ENCODE peak calls at places on chromosomes 7 and 10, in seven cellular contexts. Q, X, E, I, S, N and M are unnamed samples.

GRCh38 chr10:103836776-103837344 is 18.5 kb downstream of the SH3PXD2A start:
- DNase-seq in E (no peak), N (no peak), Q (no peak), S (no peak), X (no peak), I (no peak), M (no peak)

GRCh38 chr10:104309980-104310978 is 28.0 kb downstream of the ITPRIP start:
- DNase-seq in S (peak; percentile 94), E (no peak), N (peak; percentile 91), X (no peak), I (no peak), Q (peak; percentile 45), M (peak; percentile 88)

GRCh38 chr7:102107474-102108104 is 179.1 kb upstream of the SH2B2 start:
- DNase-seq in X (no peak), E (peak; percentile 26), I (no peak), S (no peak), N (no peak), Q (peak; percentile 42), M (no peak)

GRCh38 chr10:78898341-78899097 is 170.2 kb upstream of the ZMIZ1 start:
- DNase-seq in I (no peak), N (no peak), E (no peak), Q (no peak), S (no peak), X (no peak), M (no peak)

GRCh38 chr10:132788180-132788830 is 2.4 kb upstream of the NKX6-2 start:
- DNase-seq in Q (no peak), S (peak; percentile 24), N (peak; percentile 9), E (peak; percentile 79), X (no peak), I (no peak), M (no peak)

GRCh38 chr7:123148813-123149212 is 51.0 kb downstream of the SLC13A1 start:
- DNase-seq in I (no peak), S (no peak), N (peak; percentile 14), E (no peak), Q (no peak), X (no peak), M (peak; percentile 1)

GRCh38 chr10:31290386-31290785 is 28.6 kb upstream of the ZEB1 start:
- DNase-seq in Q (no peak), S (no peak), I (no peak), N (no peak), X (no peak), E (no peak), M (no peak)

GRCh38 chr7:27143022-27143949 is at the start of gene HOXA5:
- DNase-seq in N (peak; percentile 99), I (no peak), Q (peak; percentile 77), S (peak; percentile 100), E (no peak), X (peak; percentile 71), M (peak; percentile 84)

GRCh38 chr7:141013345-141013715 is 1.4 kb downstream of the MRPS33 start:
- DNase-seq in X (no peak), E (no peak), S (no peak), N (no peak), I (no peak), Q (no peak), M (no peak)

GRCh38 chr10:43151371-43151770 is 13.1 kb downstream of the CSGALNACT2 start:
- DNase-seq in N (no peak), X (no peak), S (no peak), Q (no peak), I (no peak), E (no peak), M (peak; percentile 46)

GRCh38 chr7:71286336-71286735 is 154.4 kb downstream of the GALNT17 start:
- DNase-seq in I (no peak), Q (no peak), E (no peak), X (peak; percentile 47), N (no peak), S (no peak), M (no peak)

GRCh38 chr7:137772221-137772620 is 74.6 kb downstream of the DGKI start:
- DNase-seq in E (no peak), S (no peak), I (no peak), X (no peak), Q (no peak), N (no peak), M (peak; percentile 23)

GRCh38 chr7:7352845-7353244 is 170.5 kb downstream of the C1GALT1 start:
- DNase-seq in I (no peak), S (no peak), E (no peak), N (no peak), X (no peak), Q (no peak), M (no peak)

GRCh38 chr7:14787551-14787950 is 115.0 kb downstream of the DGKB start:
- DNase-seq in E (no peak), N (no peak), X (no peak), Q (no peak), I (no peak), S (no peak), M (no peak)

GRCh38 chr10:70254795-70255328 is 21.6 kb upstream of the PPA1 start:
- DNase-seq in Q (no peak), E (no peak), S (no peak), N (no peak), X (no peak), I (no peak), M (no peak)
- H3K4me3 ChIP-seq in Q (peak overlapping the region; percentile 16), E (no peak overlapping the region), S (no peak overlapping the region), N (no peak overlapping the region), X (no peak overlapping the region), I (no peak overlapping the region), M (no peak overlapping the region)

DNA sequence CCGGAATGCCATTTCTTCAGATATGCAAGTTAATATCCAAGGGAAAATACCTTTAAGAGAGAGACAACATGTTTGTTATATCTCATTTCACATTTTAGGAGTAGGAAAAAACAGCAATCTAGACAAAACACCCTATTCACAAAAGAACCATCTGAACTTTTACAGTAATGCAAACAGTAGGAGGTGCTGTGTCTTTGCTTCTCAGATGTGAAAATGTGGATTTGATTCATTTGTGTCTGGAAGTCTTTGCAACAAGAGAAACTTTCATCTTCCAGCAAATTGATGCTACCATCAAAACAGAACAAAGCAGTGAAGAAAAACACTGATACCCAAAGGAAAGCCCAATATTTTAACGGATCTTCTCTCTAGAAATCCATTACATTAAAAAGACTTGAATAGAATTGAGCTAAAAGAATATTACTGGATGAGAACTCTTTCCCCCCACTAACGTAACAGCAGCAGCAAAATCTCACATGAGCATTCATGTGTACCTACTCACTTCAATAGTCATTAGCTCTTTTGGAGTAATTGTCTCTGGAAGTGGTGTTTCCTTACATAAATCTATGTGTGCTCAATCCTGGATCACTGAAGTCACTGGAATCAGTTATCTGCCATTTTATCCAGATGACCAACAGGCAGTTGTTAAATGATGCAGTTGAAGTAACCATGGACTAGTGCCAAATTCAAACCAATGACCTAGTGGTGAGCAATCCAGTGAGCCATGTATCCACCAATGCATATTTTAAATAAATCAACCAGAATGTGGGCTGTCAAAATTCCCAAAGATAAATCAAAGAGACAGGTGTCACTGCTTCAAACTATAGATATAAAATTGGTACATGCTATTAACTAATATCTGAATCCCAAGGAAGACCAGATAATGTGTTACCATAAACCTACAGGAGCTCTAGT is 1.8 kb downstream of the SEMA3C start:
- DNase-seq in E (no peak), X (no peak), Q (no peak), S (peak; percentile 71), N (peak; percentile 86), I (no peak), M (peak; percentile 83)
- TF ChIP-seq CTCF in E (peak; percentile 32), X (peak; percentile 33), Q (peak; percentile 43), S (peak; percentile 62), N (peak; percentile 56), I (peak; percentile 25), M (peak; percentile 67)

DNA sequence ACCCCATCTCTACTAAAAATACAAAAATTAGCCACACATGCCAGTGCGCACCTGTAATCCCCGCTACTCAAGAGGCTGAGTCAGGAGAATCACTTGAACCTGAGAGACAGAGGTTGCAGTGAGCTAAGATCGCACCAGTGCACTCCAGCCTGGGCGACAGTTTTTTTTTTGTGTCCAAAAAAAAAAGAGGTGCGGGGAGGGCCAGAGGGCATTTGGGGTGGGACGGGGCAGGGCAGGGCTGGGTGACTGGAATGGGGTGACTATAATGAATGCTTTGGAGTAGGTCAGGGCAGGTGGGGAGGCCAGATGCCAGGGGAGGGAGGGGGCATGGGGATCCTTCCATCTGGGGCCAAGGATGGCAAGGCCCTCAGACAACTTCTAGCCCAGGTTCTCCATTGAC is 23.5 kb downstream of the GTF2IRD1 start:
- DNase-seq in S (no peak), X (no peak), E (no peak), I (no peak), N (no peak), Q (peak; percentile 75), M (no peak)
- H3K4me3 ChIP-seq in S (no peak overlapping the region), X (no peak overlapping the region), E (no peak overlapping the region), I (no peak overlapping the region), N (no peak overlapping the region), Q (peak overlapping the region; percentile 15), M (no peak overlapping the region)

DNA sequence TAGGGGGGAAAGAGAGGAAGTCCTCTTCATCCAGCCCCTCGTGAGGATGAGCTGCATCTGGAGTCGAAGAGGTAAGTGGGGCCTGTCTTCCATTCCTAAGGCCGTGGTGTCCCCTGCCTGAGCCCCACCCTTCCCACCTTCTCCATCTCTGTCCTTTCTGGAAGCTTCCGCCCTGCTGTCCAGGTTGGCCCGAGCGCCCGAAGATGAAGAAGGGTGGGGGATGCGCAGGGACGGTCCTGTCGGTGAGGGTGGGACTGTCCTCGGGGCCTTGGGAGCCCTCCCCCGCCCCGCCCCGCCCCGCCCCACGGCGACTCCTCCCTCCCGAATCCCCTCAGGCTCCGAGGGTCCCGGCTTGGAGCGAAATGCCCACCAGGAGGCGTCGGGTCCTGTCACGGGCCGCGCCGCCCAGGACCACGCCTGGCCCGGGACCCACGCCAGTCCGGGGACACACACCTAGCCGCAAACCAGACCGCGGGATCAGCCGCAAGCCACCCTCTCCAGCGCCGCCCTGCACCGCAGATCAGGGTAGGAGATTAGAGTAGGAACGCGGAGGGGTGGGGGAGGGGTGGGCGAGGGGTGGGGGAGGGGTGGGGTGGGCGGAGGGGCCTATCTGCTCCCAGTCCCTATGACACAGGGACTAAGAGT is 15.3 kb downstream of the GPRIN2 start:
- DNase-seq in E (peak; percentile 42), I (no peak), N (no peak), X (peak; percentile 18), Q (peak; percentile 86), S (no peak), M (no peak)
- TF ChIP-seq CTCF in E (no peak), I (no peak), N (peak; percentile 25), X (no peak), Q (peak; percentile 35), S (peak; percentile 20), M (peak; percentile 30)

GRCh38 chr7:47600199-47601118 is 18.5 kb upstream of the TNS3 start:
- DNase-seq in E (no peak), X (no peak), S (peak; percentile 75), Q (no peak), N (peak; percentile 78), I (no peak), M (peak; percentile 84)
- H3K4me3 ChIP-seq in E (no peak overlapping the region), X (no peak overlapping the region), S (no peak overlapping the region), Q (no peak overlapping the region), N (no peak overlapping the region), I (no peak overlapping the region), M (no peak overlapping the region)

DNA sequence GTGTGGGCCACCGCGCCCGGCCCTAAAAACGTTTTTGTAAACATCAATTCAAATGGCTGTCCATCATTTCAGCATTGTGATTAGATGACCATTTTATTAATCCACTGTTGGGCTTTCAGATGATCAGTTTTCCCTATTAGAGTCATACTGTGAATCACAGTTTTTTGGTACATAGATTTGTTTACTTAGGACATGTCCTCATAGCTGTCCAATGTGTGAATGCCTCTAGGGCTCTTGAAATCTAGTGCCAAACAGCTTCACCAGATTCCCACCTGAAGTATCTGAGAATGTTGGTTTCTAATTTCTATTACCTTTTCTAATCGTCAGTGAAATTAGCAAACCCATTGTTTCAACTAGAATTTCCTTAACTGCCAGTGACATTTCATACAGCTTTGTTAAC is 66.8 kb downstream of the UPF2 start:
- DNase-seq in S (no peak), I (no peak), N (no peak), Q (no peak), X (no peak), E (no peak), M (no peak)
- TF ChIP-seq CTCF in S (no peak), I (no peak), N (no peak), Q (no peak), X (no peak), E (no peak), M (no peak)